ENCODE peak calls at places on chromosomes 2 and 18, in ten cellular contexts. One of them, this sample, is unnamed.

GRCh38 chr2:207315131-207315530 is 149.4 kb upstream of the KLF7 start:
- DNase-seq in HFFc6: no peak
- DNase-seq in HFF-Myc: no peak
- DNase-seq in dorsolateral prefrontal cortex: no peak
- DNase-seq in A549: no peak
- DNase-seq in transverse colon: no peak
- DNase-seq in Peyer's patch: no peak
- DNase-seq in H1: no peak
- DNase-seq in astrocyte: peak
- DNase-seq in WTC11: no peak
- DNase-seq in this sample: no peak

GRCh38 chr2:8174641-8175257 is 507.1 kb upstream of the ID2 start:
- DNase-seq in HFFc6: no peak
- DNase-seq in HFF-Myc: no peak
- DNase-seq in dorsolateral prefrontal cortex: peak
- DNase-seq in A549: no peak
- DNase-seq in transverse colon: no peak
- DNase-seq in Peyer's patch: no peak
- DNase-seq in H1: no peak
- DNase-seq in astrocyte: no peak
- DNase-seq in WTC11: no peak
- DNase-seq in this sample: peak

GRCh38 chr2:119691189-119691588 is 12.2 kb downstream of the TMEM177 start:
- DNase-seq in HFFc6: no peak
- DNase-seq in HFF-Myc: no peak
- DNase-seq in dorsolateral prefrontal cortex: no peak
- DNase-seq in A549: no peak
- DNase-seq in transverse colon: no peak
- DNase-seq in Peyer's patch: peak
- DNase-seq in H1: no peak
- DNase-seq in astrocyte: no peak
- DNase-seq in WTC11: peak
- DNase-seq in this sample: no peak

GRCh38 chr2:166653185-166653813 is 159.2 kb upstream of the SCN7A start:
- DNase-seq in HFFc6: no peak
- DNase-seq in HFF-Myc: peak
- DNase-seq in dorsolateral prefrontal cortex: no peak
- DNase-seq in A549: no peak
- DNase-seq in transverse colon: no peak
- DNase-seq in Peyer's patch: no peak
- DNase-seq in H1: no peak
- DNase-seq in astrocyte: peak
- DNase-seq in WTC11: no peak
- DNase-seq in this sample: no peak

GRCh38 chr18:58762781-58763171 is 91.5 kb downstream of the MALT1 start:
- DNase-seq in HFFc6: no peak
- DNase-seq in HFF-Myc: no peak
- DNase-seq in dorsolateral prefrontal cortex: no peak
- DNase-seq in A549: no peak
- DNase-seq in transverse colon: no peak
- DNase-seq in Peyer's patch: no peak
- DNase-seq in H1: no peak
- DNase-seq in astrocyte: no peak
- DNase-seq in WTC11: no peak
- DNase-seq in this sample: no peak

GRCh38 chr2:240413813-240414429 is 21.5 kb upstream of the GPC1 start:
- DNase-seq in HFFc6: no peak
- DNase-seq in HFF-Myc: no peak
- DNase-seq in dorsolateral prefrontal cortex: no peak
- DNase-seq in A549: no peak
- DNase-seq in transverse colon: no peak
- DNase-seq in Peyer's patch: peak
- DNase-seq in H1: no peak
- DNase-seq in astrocyte: no peak
- DNase-seq in WTC11: no peak
- DNase-seq in this sample: no peak

GRCh38 chr18:47930844-47931706 is 616 bp upstream of the SMAD2 start:
- DNase-seq in HFFc6: peak
- DNase-seq in HFF-Myc: peak
- DNase-seq in dorsolateral prefrontal cortex: peak
- DNase-seq in A549: peak
- DNase-seq in transverse colon: peak
- DNase-seq in Peyer's patch: peak
- DNase-seq in H1: peak
- DNase-seq in astrocyte: peak
- DNase-seq in WTC11: peak
- DNase-seq in this sample: peak

GRCh38 chr2:38554973-38555595 is 47.6 kb downstream of the HNRNPLL start:
- DNase-seq in HFFc6: peak
- DNase-seq in HFF-Myc: no peak
- DNase-seq in dorsolateral prefrontal cortex: no peak
- DNase-seq in A549: peak
- DNase-seq in transverse colon: no peak
- DNase-seq in Peyer's patch: no peak
- DNase-seq in H1: no peak
- DNase-seq in astrocyte: no peak
- DNase-seq in WTC11: no peak
- DNase-seq in this sample: no peak

GRCh38 chr2:166764702-166765101 is 123.6 kb upstream of the XIRP2 start:
- DNase-seq in HFFc6: no peak
- DNase-seq in HFF-Myc: no peak
- DNase-seq in dorsolateral prefrontal cortex: no peak
- DNase-seq in A549: no peak
- DNase-seq in transverse colon: no peak
- DNase-seq in Peyer's patch: no peak
- DNase-seq in H1: no peak
- DNase-seq in astrocyte: no peak
- DNase-seq in WTC11: no peak
- DNase-seq in this sample: no peak

GRCh38 chr2:105990624-105991023 is 203.5 kb downstream of the UXS1 start:
- DNase-seq in HFFc6: no peak
- DNase-seq in HFF-Myc: no peak
- DNase-seq in dorsolateral prefrontal cortex: no peak
- DNase-seq in A549: no peak
- DNase-seq in transverse colon: no peak
- DNase-seq in Peyer's patch: no peak
- DNase-seq in H1: no peak
- DNase-seq in astrocyte: no peak
- DNase-seq in WTC11: no peak
- DNase-seq in this sample: no peak

GRCh38 chr18:13236411-13236810 is 17.9 kb downstream of the LDLRAD4 start:
- DNase-seq in HFFc6: no peak
- DNase-seq in HFF-Myc: no peak
- DNase-seq in dorsolateral prefrontal cortex: no peak
- DNase-seq in A549: no peak
- DNase-seq in transverse colon: no peak
- DNase-seq in Peyer's patch: peak
- DNase-seq in H1: no peak
- DNase-seq in astrocyte: no peak
- DNase-seq in WTC11: no peak
- DNase-seq in this sample: no peak

GRCh38 chr18:69085933-69086332 is 288.1 kb downstream of the CCDC102B start:
- DNase-seq in HFFc6: no peak
- DNase-seq in HFF-Myc: no peak
- DNase-seq in dorsolateral prefrontal cortex: no peak
- DNase-seq in A549: no peak
- DNase-seq in transverse colon: no peak
- DNase-seq in Peyer's patch: no peak
- DNase-seq in H1: no peak
- DNase-seq in astrocyte: no peak
- DNase-seq in WTC11: no peak
- DNase-seq in this sample: no peak

GRCh38 chr18:12840382-12840781 is 43.7 kb downstream of the PTPN2 start:
- DNase-seq in HFFc6: no peak
- DNase-seq in HFF-Myc: no peak
- DNase-seq in dorsolateral prefrontal cortex: no peak
- DNase-seq in A549: no peak
- DNase-seq in transverse colon: no peak
- DNase-seq in Peyer's patch: no peak
- DNase-seq in H1: no peak
- DNase-seq in astrocyte: no peak
- DNase-seq in WTC11: no peak
- DNase-seq in this sample: no peak

GRCh38 chr2:76849086-76849485 is 673.1 kb downstream of the LRRTM4 start:
- DNase-seq in HFFc6: no peak
- DNase-seq in HFF-Myc: no peak
- DNase-seq in dorsolateral prefrontal cortex: no peak
- DNase-seq in A549: no peak
- DNase-seq in transverse colon: no peak
- DNase-seq in Peyer's patch: no peak
- DNase-seq in H1: no peak
- DNase-seq in astrocyte: no peak
- DNase-seq in WTC11: no peak
- DNase-seq in this sample: no peak

GRCh38 chr2:20103514-20103913 is 52.1 kb upstream of the LAPTM4A start:
- DNase-seq in HFFc6: peak
- DNase-seq in HFF-Myc: no peak
- DNase-seq in dorsolateral prefrontal cortex: no peak
- DNase-seq in A549: peak
- DNase-seq in transverse colon: no peak
- DNase-seq in Peyer's patch: no peak
- DNase-seq in H1: no peak
- DNase-seq in astrocyte: no peak
- DNase-seq in WTC11: no peak
- DNase-seq in this sample: no peak
- TF ChIP-seq CTCF in HFFc6: peak
- TF ChIP-seq CTCF in HFF-Myc: peak
- TF ChIP-seq CTCF in dorsolateral prefrontal cortex: no peak
- TF ChIP-seq CTCF in A549: peak
- TF ChIP-seq CTCF in transverse colon: peak
- TF ChIP-seq CTCF in Peyer's patch: peak
- TF ChIP-seq CTCF in H1: no peak
- TF ChIP-seq CTCF in astrocyte: peak
- TF ChIP-seq CTCF in WTC11: no peak
- TF ChIP-seq CTCF in this sample: peak

GRCh38 chr2:55581435-55581834 is 36.0 kb downstream of the PPP4R3B start:
- DNase-seq in HFFc6: no peak
- DNase-seq in HFF-Myc: no peak
- DNase-seq in dorsolateral prefrontal cortex: no peak
- DNase-seq in A549: peak
- DNase-seq in transverse colon: no peak
- DNase-seq in Peyer's patch: no peak
- DNase-seq in H1: no peak
- DNase-seq in astrocyte: no peak
- DNase-seq in WTC11: no peak
- DNase-seq in this sample: no peak
- TF ChIP-seq CTCF in HFFc6: peak
- TF ChIP-seq CTCF in HFF-Myc: peak
- TF ChIP-seq CTCF in dorsolateral prefrontal cortex: no peak
- TF ChIP-seq CTCF in A549: peak
- TF ChIP-seq CTCF in transverse colon: peak
- TF ChIP-seq CTCF in Peyer's patch: no peak
- TF ChIP-seq CTCF in H1: no peak
- TF ChIP-seq CTCF in astrocyte: peak
- TF ChIP-seq CTCF in WTC11: no peak
- TF ChIP-seq CTCF in this sample: no peak

DNA sequence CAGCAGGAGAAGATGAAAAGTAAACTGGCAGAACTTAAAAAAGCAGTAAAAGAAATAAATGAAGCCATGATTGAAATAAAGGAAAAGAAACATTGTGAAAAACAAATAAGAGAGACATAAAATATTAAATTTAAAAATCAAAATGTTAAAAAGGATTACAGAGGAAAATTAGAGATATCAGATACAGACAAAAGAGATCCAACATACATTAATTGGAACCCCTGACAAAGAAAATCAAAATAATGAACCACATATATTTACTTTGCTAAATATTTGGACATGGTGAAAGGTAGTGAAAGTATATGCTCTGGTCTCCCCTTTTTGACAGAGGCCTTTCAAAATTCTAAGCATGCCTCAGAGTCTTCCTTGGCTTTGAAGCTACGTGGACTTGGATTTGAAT is 79.9 kb upstream of the TGFA start:
- DNase-seq in HFFc6: no peak
- DNase-seq in HFF-Myc: no peak
- DNase-seq in dorsolateral prefrontal cortex: no peak
- DNase-seq in A549: no peak
- DNase-seq in transverse colon: no peak
- DNase-seq in Peyer's patch: no peak
- DNase-seq in H1: no peak
- DNase-seq in astrocyte: no peak
- DNase-seq in WTC11: no peak
- DNase-seq in this sample: no peak
- TF ChIP-seq CTCF in HFFc6: no peak
- TF ChIP-seq CTCF in HFF-Myc: no peak
- TF ChIP-seq CTCF in dorsolateral prefrontal cortex: no peak
- TF ChIP-seq CTCF in A549: no peak
- TF ChIP-seq CTCF in transverse colon: no peak
- TF ChIP-seq CTCF in Peyer's patch: no peak
- TF ChIP-seq CTCF in H1: no peak
- TF ChIP-seq CTCF in astrocyte: no peak
- TF ChIP-seq CTCF in WTC11: no peak
- TF ChIP-seq CTCF in this sample: no peak

GRCh38 chr18:36526611-36527010 is 229.1 kb downstream of the FHOD3 start:
- DNase-seq in HFFc6: no peak
- DNase-seq in HFF-Myc: no peak
- DNase-seq in dorsolateral prefrontal cortex: no peak
- DNase-seq in A549: no peak
- DNase-seq in transverse colon: no peak
- DNase-seq in Peyer's patch: no peak
- DNase-seq in H1: no peak
- DNase-seq in astrocyte: no peak
- DNase-seq in WTC11: no peak
- DNase-seq in this sample: no peak

GRCh38 chr18:36527740-36528455 is 230.4 kb downstream of the FHOD3 start:
- DNase-seq in HFFc6: no peak
- DNase-seq in HFF-Myc: no peak
- DNase-seq in dorsolateral prefrontal cortex: no peak
- DNase-seq in A549: no peak
- DNase-seq in transverse colon: no peak
- DNase-seq in Peyer's patch: peak
- DNase-seq in H1: no peak
- DNase-seq in astrocyte: no peak
- DNase-seq in WTC11: no peak
- DNase-seq in this sample: no peak

GRCh38 chr18:36527025-36527424 is 229.5 kb downstream of the FHOD3 start:
- DNase-seq in HFFc6: no peak
- DNase-seq in HFF-Myc: no peak
- DNase-seq in dorsolateral prefrontal cortex: no peak
- DNase-seq in A549: no peak
- DNase-seq in transverse colon: no peak
- DNase-seq in Peyer's patch: no peak
- DNase-seq in H1: no peak
- DNase-seq in astrocyte: no peak
- DNase-seq in WTC11: no peak
- DNase-seq in this sample: no peak

GRCh38 chr18:36522503-36522902 is 225.0 kb downstream of the FHOD3 start:
- DNase-seq in HFFc6: no peak
- DNase-seq in HFF-Myc: no peak
- DNase-seq in dorsolateral prefrontal cortex: no peak
- DNase-seq in A549: no peak
- DNase-seq in transverse colon: no peak
- DNase-seq in Peyer's patch: no peak
- DNase-seq in H1: no peak
- DNase-seq in astrocyte: no peak
- DNase-seq in WTC11: no peak
- DNase-seq in this sample: no peak

DNA sequence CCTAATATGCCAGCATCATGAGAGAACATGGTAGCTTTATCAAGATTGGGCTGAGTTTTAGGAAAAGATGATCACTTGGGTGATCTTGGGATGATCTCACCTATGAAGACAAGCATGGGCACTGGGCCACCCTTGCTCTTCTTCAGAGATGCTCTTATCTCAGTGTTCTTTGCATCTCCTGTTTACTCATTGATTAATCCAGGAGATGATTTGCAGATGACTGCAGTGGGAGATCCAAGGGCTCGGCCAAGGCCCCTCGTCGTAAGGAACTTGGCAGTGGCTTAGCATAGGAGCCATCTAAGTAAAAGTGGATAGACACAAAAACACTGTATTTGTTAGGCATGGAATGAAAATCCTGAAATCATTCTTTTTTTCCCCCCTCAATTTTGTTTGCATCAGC is 228.4 kb downstream of the FHOD3 start:
- DNase-seq in HFFc6: no peak
- DNase-seq in HFF-Myc: no peak
- DNase-seq in dorsolateral prefrontal cortex: no peak
- DNase-seq in A549: no peak
- DNase-seq in transverse colon: no peak
- DNase-seq in Peyer's patch: no peak
- DNase-seq in H1: no peak
- DNase-seq in astrocyte: no peak
- DNase-seq in WTC11: no peak
- DNase-seq in this sample: no peak
- TF ChIP-seq CTCF in HFFc6: no peak
- TF ChIP-seq CTCF in HFF-Myc: no peak
- TF ChIP-seq CTCF in dorsolateral prefrontal cortex: no peak
- TF ChIP-seq CTCF in A549: no peak
- TF ChIP-seq CTCF in transverse colon: no peak
- TF ChIP-seq CTCF in Peyer's patch: no peak
- TF ChIP-seq CTCF in H1: no peak
- TF ChIP-seq CTCF in astrocyte: no peak
- TF ChIP-seq CTCF in WTC11: no peak
- TF ChIP-seq CTCF in this sample: no peak